ENCODE peak calls at places on chromosomes 1 and 21, in four cellular contexts. P is tibial artery; L is activated CD4-positive, alpha-beta T cell treated with anti-CD3 and anti-CD28 coated beads, Interleukin-2, amount 10 ng/mL, durations not matched to agents 7 days and 5 days; D is PC-9. X is an unnamed sample.

GRCh38 chr1:108089482-108089881 is 110.7 kb downstream of the SLC25A24 start:
- DNase-seq in P (no peak), L (no peak), D (no peak), X (no peak)

GRCh38 chr1:72435025-72435424 is 152.7 kb upstream of the NEGR1 start:
- DNase-seq in D (no peak), L (no peak), P (no peak), X (no peak)

GRCh38 chr21:29130234-29130993 is at the start of gene MAP3K7CL:
- DNase-seq in L (no peak), D (no peak), P (peak), X (no peak)

GRCh38 chr1:114702699-114703098 is 7.4 kb upstream of the AMPD1 start:
- DNase-seq in L (no peak), P (no peak), D (no peak), X (no peak)

GRCh38 chr1:167752219-167752985 is 30.6 kb downstream of the MPZL1 start:
- DNase-seq in D (no peak), L (no peak), P (no peak), X (no peak)

GRCh38 chr1:192544983-192545393 is 30.6 kb upstream of the RGS1 start:
- DNase-seq in D (no peak), P (no peak), L (no peak), X (no peak)

GRCh38 chr1:168510595-168510918 is 33.2 kb downstream of the XCL2 start:
- DNase-seq in P (no peak), D (no peak), L (no peak), X (no peak)

GRCh38 chr1:169650551-169650950 is 20.6 kb upstream of the SELP start:
- DNase-seq in P (no peak), L (no peak), D (no peak), X (no peak)

GRCh38 chr1:94296018-94296417 is 58.6 kb upstream of the ARHGAP29 start:
- DNase-seq in P (no peak), L (no peak), D (no peak), X (no peak)

GRCh38 chr21:38306407-38306806 is 49.6 kb downstream of the KCNJ15 start:
- DNase-seq in D (no peak), L (no peak), P (no peak), X (no peak)

GRCh38 chr1:94927405-94928175 is 680 bp upstream of the CNN3 start:
- DNase-seq in P (no peak), L (no peak), D (no peak), X (no peak)

GRCh38 chr21:45019887-45020537 is 54.4 kb upstream of the ADARB1 start:
- DNase-seq in D (no peak), L (no peak), P (peak), X (no peak)

GRCh38 chr1:184520343-184520742 is 133.5 kb downstream of the C1orf21 start:
- DNase-seq in L (no peak), D (no peak), P (no peak), X (no peak)

GRCh38 chr1:235999259-235999925 is 65.5 kb downstream of the NID1 start:
- DNase-seq in D (peak), L (peak), P (no peak), X (no peak)

GRCh38 chr21:46556802-46557201 is 48.1 kb downstream of the S100B start:
- DNase-seq in D (no peak), P (no peak), L (no peak), X (no peak)

GRCh38 chr1:61115436-61115835 is 33.1 kb downstream of the NFIA start:
- DNase-seq in P (no peak), L (no peak), D (no peak), X (no peak)

GRCh38 chr1:68210829-68211228 is 21.5 kb downstream of the WLS start:
- DNase-seq in L (no peak), D (no peak), P (no peak), X (no peak)

GRCh38 chr21:43893536-43894205 is 28.6 kb downstream of the AGPAT3 start:
- DNase-seq in D (no peak), L (peak), P (no peak), X (no peak)

GRCh38 chr21:46115441-46116188 is 17.7 kb downstream of the COL6A2 start:
- DNase-seq in L (no peak), D (no peak), P (peak), X (no peak)

GRCh38 chr1:64357376-64357775 is 112.6 kb upstream of the CACHD1 start:
- DNase-seq in P (no peak), D (no peak), L (no peak), X (no peak)

GRCh38 chr1:112715264-112716053 is at the start of gene PPM1J:
- DNase-seq in D (peak), L (peak), P (peak), X (peak)

GRCh38 chr1:30132602-30133271 is 590.6 kb downstream of the MATN1 start:
- DNase-seq in L (no peak), D (no peak), P (no peak), X (no peak)

GRCh38 chr21:8993943-8994639 is 1527.3 kb upstream of the TPTE start:
- DNase-seq in D (no peak), L (no peak), P (no peak), X (no peak)

GRCh38 chr1:234725177-234726132 is 115.5 kb upstream of the IRF2BP2 start:
- DNase-seq in P (no peak), L (peak), D (peak), X (peak)

GRCh38 chr1:201745023-201745422 is 83.9 kb upstream of the IPO9 start:
- DNase-seq in L (no peak), P (no peak), D (no peak), X (no peak)

GRCh38 chr1:92882817-92883216 is 51.0 kb downstream of the RPL5 start:
- DNase-seq in P (no peak), D (no peak), L (peak), X (peak)

GRCh38 chr1:203526572-203526971 is 32.6 kb downstream of the OPTC start:
- DNase-seq in L (no peak), P (no peak), D (no peak), X (no peak)

X was measured in Jurkat, Clone E6-1.